ENCODE peak calls at places on chromosomes 2 and 18, in seven cellular contexts. A, H, M, W, K, Q and T are unnamed samples.

GRCh38 chr2:33104726-33105125 is 158.0 kb downstream of the LTBP1 start:
- DNase-seq in A (peak; percentile 26), H (no peak), M (no peak), W (no peak), K (no peak), Q (no peak), T (no peak)

GRCh38 chr2:176140520-176141317 is 10.6 kb upstream of the HOXD4 start:
- DNase-seq in A (peak; percentile 85), H (peak; percentile 86), M (peak; percentile 88), W (peak; percentile 83), K (peak; percentile 4), Q (peak; percentile 37), T (peak; percentile 68)

GRCh38 chr2:209648714-209649113 is 122.9 kb upstream of the UNC80 start:
- DNase-seq in A (no peak), H (no peak), M (no peak), W (no peak), K (no peak), Q (no peak), T (no peak)

GRCh38 chr2:177710889-177711288 is 318.3 kb downstream of the AGPS start:
- DNase-seq in A (no peak), H (no peak), M (no peak), W (no peak), K (no peak), Q (no peak), T (no peak)

GRCh38 chr18:68445131-68445530 is 269.8 kb downstream of the TMX3 start:
- DNase-seq in A (no peak), H (no peak), M (no peak), W (no peak), K (no peak), Q (no peak), T (no peak)

GRCh38 chr2:232982926-232983668 is 30.0 kb downstream of the NGEF start:
- DNase-seq in A (no peak), H (no peak), M (peak; percentile 11), W (no peak), K (no peak), Q (no peak), T (peak; percentile 33)

GRCh38 chr2:159183346-159183745 is 103.2 kb downstream of the WDSUB1 start:
- DNase-seq in A (no peak), H (no peak), M (no peak), W (no peak), K (no peak), Q (no peak), T (no peak)

GRCh38 chr2:233381013-233381995 is 27.0 kb downstream of the DGKD start:
- DNase-seq in A (no peak), H (no peak), M (no peak), W (no peak), K (no peak), Q (no peak), T (no peak)

GRCh38 chr2:133755515-133756311 is 187.4 kb upstream of the NCKAP5 start:
- DNase-seq in A (no peak), H (no peak), M (peak; percentile 28), W (no peak), K (peak; percentile 99), Q (no peak), T (no peak)

GRCh38 chr2:117794668-117795067 is 19.8 kb upstream of the DDX18 start:
- DNase-seq in A (no peak), H (no peak), M (no peak), W (peak; percentile 26), K (no peak), Q (no peak), T (no peak)

GRCh38 chr2:129464036-129464435 is 515.4 kb upstream of the RAB6C start:
- DNase-seq in A (no peak), H (no peak), M (no peak), W (no peak), K (no peak), Q (no peak), T (no peak)

GRCh38 chr2:173623411-173624076 is 268.9 kb downstream of the CDCA7 start:
- DNase-seq in A (no peak), H (no peak), M (no peak), W (no peak), K (no peak), Q (no peak), T (no peak)

GRCh38 chr2:68195096-68195495 is 37.4 kb downstream of the PNO1 start:
- DNase-seq in A (no peak), H (no peak), M (no peak), W (no peak), K (no peak), Q (no peak), T (no peak)

GRCh38 chr2:74658516-74658915 is 4.5 kb downstream of the SEMA4F start:
- DNase-seq in A (no peak), H (no peak), M (no peak), W (no peak), K (no peak), Q (no peak), T (no peak)

GRCh38 chr2:54261537-54261936 is 5.5 kb upstream of the TSPYL6 start:
- DNase-seq in A (no peak), H (no peak), M (no peak), W (no peak), K (no peak), Q (no peak), T (no peak)

GRCh38 chr2:240812721-240813120 is 7.3 kb downstream of the KIF1A start:
- DNase-seq in A (no peak), H (peak; percentile 55), M (no peak), W (no peak), K (no peak), Q (no peak), T (no peak)

GRCh38 chr2:120525056-120526046 is 179.4 kb downstream of the INHBB start:
- DNase-seq in A (peak; percentile 36), H (no peak), M (peak; percentile 73), W (peak; percentile 22), K (no peak), Q (no peak), T (no peak)

GRCh38 chr2:223008936-223009335 is 43.1 kb upstream of the KCNE4 start:
- DNase-seq in A (no peak), H (no peak), M (no peak), W (no peak), K (no peak), Q (no peak), T (no peak)

GRCh38 chr2:168545439-168546082 is 89.5 kb downstream of the CERS6 start:
- DNase-seq in A (peak; percentile 59), H (no peak), M (no peak), W (peak; percentile 92), K (peak; percentile 47), Q (no peak), T (no peak)

GRCh38 chr2:38170733-38171132 is 94.8 kb upstream of the CYP1B1 start:
- DNase-seq in A (no peak), H (no peak), M (no peak), W (no peak), K (no peak), Q (no peak), T (no peak)

GRCh38 chr2:160224060-160224459 is 24.0 kb upstream of the ITGB6 start:
- DNase-seq in A (peak; percentile 92), H (no peak), M (no peak), W (peak; percentile 93), K (peak; percentile 71), Q (no peak), T (no peak)

GRCh38 chr2:190511104-190511503 is 23.4 kb downstream of the NEMP2 start:
- DNase-seq in A (peak; percentile 56), H (no peak), M (no peak), W (no peak), K (no peak), Q (no peak), T (peak; percentile 7)

GRCh38 chr2:173193925-173194324 is 118.3 kb downstream of the MAP3K20 start:
- DNase-seq in A (no peak), H (no peak), M (no peak), W (no peak), K (no peak), Q (no peak), T (no peak)

DNA sequence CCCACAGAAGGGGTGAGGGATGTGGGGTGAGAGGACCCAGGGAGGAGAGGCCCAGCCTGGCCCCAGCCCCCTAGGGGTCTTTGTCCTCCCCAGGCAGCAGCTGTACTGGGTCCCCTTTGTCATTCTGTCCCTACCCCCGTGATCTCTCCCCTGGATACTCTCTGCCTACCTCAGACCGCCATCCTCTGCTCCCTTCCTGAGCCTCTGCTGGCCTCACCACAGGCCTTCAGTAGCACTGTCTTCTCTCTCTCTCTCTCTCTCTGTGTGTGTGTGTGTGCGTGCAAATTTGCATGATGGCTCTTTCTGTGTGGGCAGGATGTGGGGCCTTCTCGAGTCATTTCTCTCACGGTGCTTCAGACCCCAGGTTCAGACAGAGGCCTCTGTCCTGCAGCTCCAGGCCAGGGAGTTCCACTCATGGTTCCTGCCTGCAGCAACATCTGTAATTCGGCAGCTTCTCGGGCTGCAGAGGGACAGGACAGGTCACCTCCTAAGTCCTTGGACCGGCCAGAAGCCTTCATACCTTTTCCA is 1.4 kb downstream of the PSD4 start:
- DNase-seq in A (no peak), H (no peak), M (no peak), W (no peak), K (no peak), Q (peak; percentile 41), T (peak; percentile 90)
- H3K27ac ChIP-seq in A (no peak overlapping the region), H (no peak overlapping the region), M (no peak overlapping the region), W (no peak overlapping the region), K (no peak overlapping the region), Q (peak overlapping the region; percentile 77), T (peak overlapping the region; percentile 87)

DNA sequence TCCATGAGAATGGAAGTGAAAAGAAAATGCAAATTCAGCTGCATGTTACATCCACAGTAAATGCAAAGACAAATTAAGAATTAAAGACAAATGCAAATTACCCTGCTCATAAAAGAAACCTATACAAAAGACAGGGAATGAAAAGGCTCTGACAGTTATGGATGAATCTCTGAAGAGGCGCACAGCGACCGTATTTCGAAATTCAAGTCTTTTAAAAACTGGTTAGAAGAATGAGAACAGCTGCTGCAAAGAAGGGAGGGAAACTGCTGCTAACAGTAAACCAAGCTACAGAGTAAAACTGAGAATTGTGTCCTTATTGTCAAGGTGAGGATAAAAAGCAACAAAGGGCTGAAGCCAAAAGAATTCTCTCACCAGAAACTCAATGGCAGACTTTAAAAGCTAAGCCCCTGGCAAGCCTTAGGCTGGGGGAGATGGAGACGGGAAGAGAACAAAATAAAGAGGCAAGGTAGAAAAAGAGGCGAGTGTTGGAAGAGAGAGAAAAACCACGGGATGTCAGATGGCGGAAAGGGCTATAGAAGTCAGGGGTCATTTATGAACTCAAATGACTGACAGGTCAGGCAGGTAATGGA is 197.7 kb upstream of the ACVR2A start:
- DNase-seq in A (no peak), H (no peak), M (no peak), W (no peak), K (no peak), Q (no peak), T (no peak)
- H3K27ac ChIP-seq in A (no peak overlapping the region), H (no peak overlapping the region), M (no peak overlapping the region), W (no peak overlapping the region), K (no peak overlapping the region), Q (no peak overlapping the region), T (no peak overlapping the region)

GRCh38 chr2:143258126-143258892 is 129.1 kb downstream of the ARHGAP15 start:
- DNase-seq in A (no peak), H (no peak), M (no peak), W (no peak), K (no peak), Q (no peak), T (peak; percentile 38)
- H3K27ac ChIP-seq in A (no peak overlapping the region), H (no peak overlapping the region), M (no peak overlapping the region), W (no peak overlapping the region), K (no peak overlapping the region), Q (peak overlapping the region; percentile 3), T (peak overlapping the region; percentile 52)

DNA sequence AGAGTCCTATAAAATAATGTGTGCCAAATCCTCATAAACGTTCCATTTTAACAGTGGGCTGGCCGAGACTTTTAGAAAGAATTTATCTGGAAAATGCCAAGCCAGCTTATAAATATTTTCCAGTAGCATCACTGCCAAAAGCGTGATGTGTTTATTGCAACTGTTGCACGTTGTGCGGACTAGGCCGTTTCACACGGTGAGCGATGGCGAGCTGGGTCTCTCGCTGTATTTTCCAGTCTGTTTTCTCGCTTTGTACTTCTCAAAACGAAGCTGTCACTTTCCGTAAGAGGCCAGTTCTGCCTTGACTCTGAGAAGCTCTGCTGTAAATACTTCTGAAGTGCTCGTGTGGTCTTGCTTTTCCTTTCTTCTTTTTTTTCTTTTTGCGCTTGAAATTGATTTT is 65.0 kb upstream of the ZNF236 start:
- DNase-seq in A (no peak), H (no peak), M (no peak), W (no peak), K (no peak), Q (no peak), T (no peak)
- H3K27ac ChIP-seq in A (no peak overlapping the region), H (peak overlapping the region; percentile 53), M (no peak overlapping the region), W (no peak overlapping the region), K (no peak overlapping the region), Q (no peak overlapping the region), T (no peak overlapping the region)